ENCODE peak calls at places on chromosomes 4 and X, in seven cellular contexts. One of them, this sample, is unnamed.

GRCh38 chr4:1550122-1551070 is 133.7 kb downstream of the FAM53A start:
- DNase-seq in astrocyte of the spinal cord: no peak
- DNase-seq in AG09309: no peak
- DNase-seq in choroid plexus epithelial cell: no peak
- DNase-seq in cardiac fibroblast: no peak
- DNase-seq in CD8-positive, alpha-beta T cell: no peak
- DNase-seq in mammary epithelial cell: no peak
- DNase-seq in this sample: no peak

GRCh38 chrX:8815460-8816065 is 14.4 kb upstream of the FAM9A start:
- DNase-seq in choroid plexus epithelial cell: peak; percentile 55
- DNase-seq in mammary epithelial cell: peak; percentile 33
- DNase-seq in cardiac fibroblast: peak; percentile 49
- DNase-seq in AG09309: no peak
- DNase-seq in astrocyte of the spinal cord: peak; percentile 37
- DNase-seq in CD8-positive, alpha-beta T cell: no peak
- DNase-seq in this sample: no peak

GRCh38 chr4:94534401-94535312 is 82.9 kb downstream of the PDLIM5 start:
- DNase-seq in cardiac fibroblast: no peak
- DNase-seq in astrocyte of the spinal cord: no peak
- DNase-seq in CD8-positive, alpha-beta T cell: no peak
- DNase-seq in choroid plexus epithelial cell: no peak
- DNase-seq in AG09309: no peak
- DNase-seq in mammary epithelial cell: no peak
- DNase-seq in this sample: no peak

GRCh38 chr4:772118-772517 is 53.8 kb downstream of the CPLX1 start:
- DNase-seq in astrocyte of the spinal cord: no peak
- DNase-seq in mammary epithelial cell: no peak
- DNase-seq in choroid plexus epithelial cell: no peak
- DNase-seq in cardiac fibroblast: peak; percentile 43
- DNase-seq in AG09309: no peak
- DNase-seq in CD8-positive, alpha-beta T cell: no peak
- DNase-seq in this sample: no peak

GRCh38 chr4:112765317-112765989 is 128.5 kb downstream of the LARP7 start:
- DNase-seq in astrocyte of the spinal cord: peak; percentile 12
- DNase-seq in mammary epithelial cell: no peak
- DNase-seq in AG09309: no peak
- DNase-seq in CD8-positive, alpha-beta T cell: no peak
- DNase-seq in choroid plexus epithelial cell: peak; percentile 32
- DNase-seq in cardiac fibroblast: peak; percentile 36
- DNase-seq in this sample: no peak

GRCh38 chrX:72243472-72243871 is 4.6 kb upstream of the ERCC6L start:
- DNase-seq in CD8-positive, alpha-beta T cell: no peak
- DNase-seq in cardiac fibroblast: peak; percentile 62
- DNase-seq in astrocyte of the spinal cord: peak; percentile 55
- DNase-seq in mammary epithelial cell: peak; percentile 19
- DNase-seq in choroid plexus epithelial cell: peak; percentile 61
- DNase-seq in AG09309: no peak
- DNase-seq in this sample: no peak

GRCh38 chrX:42119076-42119475 is 195.7 kb upstream of the CASK start:
- DNase-seq in AG09309: no peak
- DNase-seq in astrocyte of the spinal cord: peak; percentile 67
- DNase-seq in mammary epithelial cell: peak; percentile 96
- DNase-seq in CD8-positive, alpha-beta T cell: no peak
- DNase-seq in choroid plexus epithelial cell: peak; percentile 79
- DNase-seq in cardiac fibroblast: peak; percentile 90
- DNase-seq in this sample: no peak

GRCh38 chr4:3820806-3821579 is 54.8 kb downstream of the ADRA2C start:
- DNase-seq in cardiac fibroblast: no peak
- DNase-seq in astrocyte of the spinal cord: no peak
- DNase-seq in mammary epithelial cell: no peak
- DNase-seq in AG09309: no peak
- DNase-seq in choroid plexus epithelial cell: no peak
- DNase-seq in CD8-positive, alpha-beta T cell: no peak
- DNase-seq in this sample: no peak

GRCh38 chr4:38762560-38762959 is 20.2 kb downstream of the TLR10 start:
- DNase-seq in CD8-positive, alpha-beta T cell: no peak
- DNase-seq in choroid plexus epithelial cell: no peak
- DNase-seq in cardiac fibroblast: no peak
- DNase-seq in astrocyte of the spinal cord: no peak
- DNase-seq in mammary epithelial cell: no peak
- DNase-seq in AG09309: no peak
- DNase-seq in this sample: no peak

GRCh38 chr4:144809056-144809640 is 163.2 kb downstream of the HHIP start:
- DNase-seq in CD8-positive, alpha-beta T cell: no peak
- DNase-seq in choroid plexus epithelial cell: no peak
- DNase-seq in AG09309: no peak
- DNase-seq in mammary epithelial cell: no peak
- DNase-seq in astrocyte of the spinal cord: no peak
- DNase-seq in cardiac fibroblast: no peak
- DNase-seq in this sample: no peak

GRCh38 chrX:19156223-19156622 is 34.0 kb upstream of the ADGRG2 start:
- DNase-seq in choroid plexus epithelial cell: no peak
- DNase-seq in AG09309: no peak
- DNase-seq in astrocyte of the spinal cord: no peak
- DNase-seq in cardiac fibroblast: no peak
- DNase-seq in CD8-positive, alpha-beta T cell: no peak
- DNase-seq in mammary epithelial cell: peak; percentile 10
- DNase-seq in this sample: no peak

GRCh38 chrX:119008122-119008744 is 33.8 kb downstream of the LONRF3 start:
- DNase-seq in astrocyte of the spinal cord: peak; percentile 23
- DNase-seq in AG09309: no peak
- DNase-seq in mammary epithelial cell: no peak
- DNase-seq in cardiac fibroblast: peak; percentile 45
- DNase-seq in choroid plexus epithelial cell: peak; percentile 55
- DNase-seq in CD8-positive, alpha-beta T cell: no peak
- DNase-seq in this sample: no peak

GRCh38 chr4:35494955-35495354 is 749.4 kb downstream of the ARAP2 start:
- DNase-seq in astrocyte of the spinal cord: no peak
- DNase-seq in choroid plexus epithelial cell: no peak
- DNase-seq in CD8-positive, alpha-beta T cell: no peak
- DNase-seq in mammary epithelial cell: no peak
- DNase-seq in cardiac fibroblast: no peak
- DNase-seq in AG09309: no peak
- DNase-seq in this sample: no peak

GRCh38 chrX:38664285-38664684 is 102.9 kb downstream of the TSPAN7 start:
- DNase-seq in cardiac fibroblast: peak; percentile 49
- DNase-seq in mammary epithelial cell: peak; percentile 25
- DNase-seq in choroid plexus epithelial cell: peak; percentile 63
- DNase-seq in CD8-positive, alpha-beta T cell: no peak
- DNase-seq in astrocyte of the spinal cord: peak; percentile 22
- DNase-seq in AG09309: peak; percentile 13
- DNase-seq in this sample: no peak

GRCh38 chr4:77187231-77187630 is 30.2 kb downstream of the CCNG2 start:
- DNase-seq in AG09309: no peak
- DNase-seq in cardiac fibroblast: no peak
- DNase-seq in astrocyte of the spinal cord: no peak
- DNase-seq in CD8-positive, alpha-beta T cell: no peak
- DNase-seq in choroid plexus epithelial cell: no peak
- DNase-seq in mammary epithelial cell: no peak
- DNase-seq in this sample: no peak

GRCh38 chr4:76748649-76749048 is 149.3 kb downstream of the SOWAHB start:
- DNase-seq in CD8-positive, alpha-beta T cell: no peak
- DNase-seq in cardiac fibroblast: peak; percentile 50
- DNase-seq in choroid plexus epithelial cell: peak; percentile 70
- DNase-seq in astrocyte of the spinal cord: peak; percentile 62
- DNase-seq in AG09309: no peak
- DNase-seq in mammary epithelial cell: no peak
- DNase-seq in this sample: no peak

GRCh38 chrX:153830632-153831434 is 489 bp upstream of the PDZD4 start:
- DNase-seq in cardiac fibroblast: no peak
- DNase-seq in AG09309: no peak
- DNase-seq in mammary epithelial cell: no peak
- DNase-seq in CD8-positive, alpha-beta T cell: no peak
- DNase-seq in choroid plexus epithelial cell: no peak
- DNase-seq in astrocyte of the spinal cord: no peak
- DNase-seq in this sample: no peak

GRCh38 chrX:24495700-24496099 is 30.6 kb downstream of the PDK3 start:
- DNase-seq in CD8-positive, alpha-beta T cell: no peak
- DNase-seq in cardiac fibroblast: no peak
- DNase-seq in astrocyte of the spinal cord: no peak
- DNase-seq in choroid plexus epithelial cell: no peak
- DNase-seq in mammary epithelial cell: no peak
- DNase-seq in AG09309: no peak
- DNase-seq in this sample: no peak

GRCh38 chrX:24494544-24495113 is 29.5 kb downstream of the PDK3 start:
- DNase-seq in choroid plexus epithelial cell: peak; percentile 74
- DNase-seq in astrocyte of the spinal cord: peak; percentile 83
- DNase-seq in CD8-positive, alpha-beta T cell: no peak
- DNase-seq in mammary epithelial cell: peak; percentile 81
- DNase-seq in cardiac fibroblast: peak; percentile 76
- DNase-seq in AG09309: peak; percentile 41
- DNase-seq in this sample: no peak

GRCh38 chrX:24498181-24498580 is 33.1 kb downstream of the PDK3 start:
- DNase-seq in CD8-positive, alpha-beta T cell: no peak
- DNase-seq in astrocyte of the spinal cord: peak; percentile 23
- DNase-seq in mammary epithelial cell: no peak
- DNase-seq in cardiac fibroblast: peak; percentile 22
- DNase-seq in choroid plexus epithelial cell: peak; percentile 23
- DNase-seq in AG09309: no peak
- DNase-seq in this sample: no peak

GRCh38 chrX:24493740-24494543 is 28.9 kb downstream of the PDK3 start:
- DNase-seq in mammary epithelial cell: no peak
- DNase-seq in AG09309: no peak
- DNase-seq in CD8-positive, alpha-beta T cell: no peak
- DNase-seq in choroid plexus epithelial cell: no peak
- DNase-seq in cardiac fibroblast: no peak
- DNase-seq in astrocyte of the spinal cord: no peak
- DNase-seq in this sample: no peak

GRCh38 chrX:24498975-24499374 is 33.9 kb downstream of the PDK3 start:
- DNase-seq in astrocyte of the spinal cord: peak; percentile 17
- DNase-seq in AG09309: no peak
- DNase-seq in choroid plexus epithelial cell: peak; percentile 41
- DNase-seq in cardiac fibroblast: peak; percentile 20
- DNase-seq in CD8-positive, alpha-beta T cell: no peak
- DNase-seq in mammary epithelial cell: peak; percentile 25
- DNase-seq in this sample: no peak
- TF ChIP-seq CTCF in astrocyte of the spinal cord: peak; percentile 49
- TF ChIP-seq CTCF in AG09309: peak; percentile 46
- TF ChIP-seq CTCF in choroid plexus epithelial cell: peak; percentile 51
- TF ChIP-seq CTCF in cardiac fibroblast: peak; percentile 43
- TF ChIP-seq CTCF in CD8-positive, alpha-beta T cell: peak; percentile 50
- TF ChIP-seq CTCF in mammary epithelial cell: peak; percentile 66
- TF ChIP-seq CTCF in this sample: peak; percentile 30

GRCh38 chr4:187726485-187726884 is 269.1 kb upstream of the ZFP42 start:
- DNase-seq in choroid plexus epithelial cell: no peak
- DNase-seq in cardiac fibroblast: no peak
- DNase-seq in CD8-positive, alpha-beta T cell: no peak
- DNase-seq in AG09309: no peak
- DNase-seq in astrocyte of the spinal cord: no peak
- DNase-seq in mammary epithelial cell: no peak
- DNase-seq in this sample: no peak

DNA sequence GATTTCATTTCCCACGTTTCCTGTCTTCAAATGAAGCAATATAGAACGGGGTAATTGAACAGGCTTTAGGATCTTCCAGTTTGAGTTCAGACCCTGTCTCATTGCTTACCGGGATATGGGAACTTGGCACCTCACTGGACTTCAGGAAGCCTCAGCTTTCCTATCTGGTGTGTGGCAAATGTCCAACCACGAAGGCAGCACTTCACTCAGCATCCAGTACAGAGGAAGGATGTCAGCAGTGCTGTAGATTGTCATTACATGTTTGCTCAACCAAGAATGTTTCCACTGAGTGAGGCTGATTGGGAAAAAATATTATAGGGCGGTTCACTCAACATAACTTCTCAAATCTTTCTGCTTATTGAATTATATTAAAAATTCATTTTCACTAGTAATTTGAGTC is 271.0 kb upstream of the ZFP42 start:
- DNase-seq in cardiac fibroblast: no peak
- DNase-seq in AG09309: no peak
- DNase-seq in astrocyte of the spinal cord: no peak
- DNase-seq in CD8-positive, alpha-beta T cell: no peak
- DNase-seq in choroid plexus epithelial cell: no peak
- DNase-seq in mammary epithelial cell: no peak
- DNase-seq in this sample: no peak
- TF ChIP-seq CTCF in cardiac fibroblast: no peak
- TF ChIP-seq CTCF in AG09309: no peak
- TF ChIP-seq CTCF in astrocyte of the spinal cord: no peak
- TF ChIP-seq CTCF in CD8-positive, alpha-beta T cell: no peak
- TF ChIP-seq CTCF in choroid plexus epithelial cell: no peak
- TF ChIP-seq CTCF in mammary epithelial cell: no peak
- TF ChIP-seq CTCF in this sample: no peak

DNA sequence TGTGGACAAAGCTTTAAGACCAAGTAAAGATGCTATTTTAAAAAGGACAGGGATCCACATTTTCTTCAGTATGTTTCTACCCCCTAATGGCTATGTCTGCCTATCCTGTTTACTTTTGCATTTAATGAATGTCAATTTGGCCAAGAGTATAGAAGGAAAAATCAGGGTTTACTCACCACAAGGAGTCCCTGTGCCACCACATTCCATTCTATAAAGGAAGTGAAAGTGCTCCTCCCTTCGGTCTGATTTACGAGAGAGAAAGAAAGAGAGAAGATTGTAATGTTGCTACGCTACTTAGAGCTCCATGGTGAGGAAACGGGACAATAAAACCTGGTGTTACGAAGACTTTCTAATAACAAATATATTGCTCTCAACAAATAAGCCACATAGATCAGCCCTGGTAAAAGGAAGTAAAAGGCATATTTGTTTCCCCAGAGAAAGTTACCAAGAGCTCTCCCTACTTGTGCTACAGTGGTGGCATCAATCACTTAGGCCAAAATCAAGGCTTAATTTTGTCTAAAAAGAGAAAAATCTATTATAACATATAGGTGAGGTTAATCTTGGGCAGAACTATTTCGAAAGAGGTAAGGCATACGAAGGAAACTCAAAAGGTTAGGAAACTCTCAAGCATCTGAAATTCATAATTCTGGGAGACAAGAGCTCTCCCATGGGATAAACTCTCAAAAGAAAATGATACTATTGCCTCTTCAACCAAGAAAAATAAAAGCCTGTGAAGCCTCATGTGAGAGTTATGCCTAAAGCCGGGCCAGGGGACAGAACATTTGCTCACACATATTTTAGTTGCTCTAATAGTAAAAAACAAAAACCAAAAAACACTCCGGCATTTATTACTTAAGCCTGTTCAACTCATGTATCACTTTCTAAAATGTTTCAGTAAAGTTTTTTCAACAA is 29.5 kb downstream of the TAPT1 start:
- DNase-seq in mammary epithelial cell: peak; percentile 72
- DNase-seq in astrocyte of the spinal cord: peak; percentile 79
- DNase-seq in AG09309: peak; percentile 45
- DNase-seq in cardiac fibroblast: peak; percentile 76
- DNase-seq in CD8-positive, alpha-beta T cell: no peak
- DNase-seq in choroid plexus epithelial cell: peak; percentile 86
- DNase-seq in this sample: no peak
- TF ChIP-seq CTCF in mammary epithelial cell: peak; percentile 25
- TF ChIP-seq CTCF in astrocyte of the spinal cord: peak; percentile 39
- TF ChIP-seq CTCF in AG09309: peak; percentile 47
- TF ChIP-seq CTCF in cardiac fibroblast: peak; percentile 50
- TF ChIP-seq CTCF in CD8-positive, alpha-beta T cell: no peak
- TF ChIP-seq CTCF in choroid plexus epithelial cell: peak; percentile 59
- TF ChIP-seq CTCF in this sample: no peak

DNA sequence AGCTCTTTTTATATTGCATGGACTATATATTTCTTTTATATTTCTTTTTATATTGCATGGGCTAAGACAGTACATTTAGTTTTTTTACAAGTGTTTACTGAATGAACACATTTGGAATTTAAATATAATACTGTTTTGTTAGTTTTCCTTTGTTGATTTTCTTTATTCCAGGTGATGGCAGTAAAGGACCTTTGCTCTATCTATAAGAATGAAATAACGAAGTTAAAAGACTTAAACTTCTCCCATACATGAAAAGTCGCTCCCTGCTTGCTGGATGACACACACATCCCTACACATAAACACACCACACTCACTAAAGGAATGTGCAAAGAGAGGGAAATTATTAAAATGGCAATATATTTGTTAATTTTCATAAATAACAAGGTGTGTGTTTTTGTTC is 102.5 kb upstream of the ANXA10 start:
- DNase-seq in choroid plexus epithelial cell: peak; percentile 11
- DNase-seq in mammary epithelial cell: no peak
- DNase-seq in AG09309: no peak
- DNase-seq in cardiac fibroblast: peak; percentile 14
- DNase-seq in CD8-positive, alpha-beta T cell: no peak
- DNase-seq in astrocyte of the spinal cord: no peak
- DNase-seq in this sample: no peak
- TF ChIP-seq CTCF in choroid plexus epithelial cell: no peak
- TF ChIP-seq CTCF in mammary epithelial cell: peak; percentile 4
- TF ChIP-seq CTCF in AG09309: no peak
- TF ChIP-seq CTCF in cardiac fibroblast: peak; percentile 11
- TF ChIP-seq CTCF in CD8-positive, alpha-beta T cell: no peak
- TF ChIP-seq CTCF in astrocyte of the spinal cord: no peak
- TF ChIP-seq CTCF in this sample: no peak

This sample was measured in natural killer cell.